ENCODE peak calls at places on chromosomes 16 and 17, in four cellular contexts. U, M, W and C are unnamed samples.

GRCh38 chr17:20300399-20301037 is 166.8 kb downstream of the LGALS9B start:
- DNase-seq in U (peak), M (peak), W (peak), C (no peak)

GRCh38 chr17:48804936-48805411 is 12.1 kb downstream of the TTLL6 start:
- DNase-seq in U (peak), M (no peak), W (no peak), C (peak)

GRCh38 chr16:69315486-69316311 is 4.5 kb downstream of the VPS4A start:
- DNase-seq in U (no peak), M (no peak), W (no peak), C (no peak)

GRCh38 chr16:22184615-22184968 is 21.5 kb upstream of the EEF2K start:
- DNase-seq in U (no peak), M (no peak), W (no peak), C (no peak)

GRCh38 chr17:2932946-2933345 is 130.5 kb downstream of the OR1D5 start:
- DNase-seq in U (no peak), M (no peak), W (no peak), C (no peak)

GRCh38 chr17:66807182-66807581 is 27.7 kb upstream of the CACNG5 start:
- DNase-seq in U (no peak), M (no peak), W (no peak), C (no peak)

GRCh38 chr17:79942591-79943353 is 92.9 kb downstream of the TBC1D16 start:
- DNase-seq in U (no peak), M (no peak), W (no peak), C (no peak)

GRCh38 chr17:39954876-39955275 is 7.9 kb upstream of the GSDMA start:
- DNase-seq in U (no peak), M (no peak), W (no peak), C (no peak)

GRCh38 chr16:2748757-2749455 is 3.5 kb upstream of the SRRM2 start:
- DNase-seq in U (no peak), M (no peak), W (no peak), C (no peak)

GRCh38 chr16:89598199-89598598 is 15.2 kb upstream of the DPEP1 start:
- DNase-seq in U (peak), M (no peak), W (peak), C (no peak)

GRCh38 chr17:31216053-31216751 is 80.8 kb downstream of the OMG start:
- DNase-seq in U (peak), M (peak), W (peak), C (no peak)

GRCh38 chr17:40903129-40903847 is 18.2 kb upstream of the KRT20 start:
- DNase-seq in U (peak), M (no peak), W (peak), C (no peak)

DNA sequence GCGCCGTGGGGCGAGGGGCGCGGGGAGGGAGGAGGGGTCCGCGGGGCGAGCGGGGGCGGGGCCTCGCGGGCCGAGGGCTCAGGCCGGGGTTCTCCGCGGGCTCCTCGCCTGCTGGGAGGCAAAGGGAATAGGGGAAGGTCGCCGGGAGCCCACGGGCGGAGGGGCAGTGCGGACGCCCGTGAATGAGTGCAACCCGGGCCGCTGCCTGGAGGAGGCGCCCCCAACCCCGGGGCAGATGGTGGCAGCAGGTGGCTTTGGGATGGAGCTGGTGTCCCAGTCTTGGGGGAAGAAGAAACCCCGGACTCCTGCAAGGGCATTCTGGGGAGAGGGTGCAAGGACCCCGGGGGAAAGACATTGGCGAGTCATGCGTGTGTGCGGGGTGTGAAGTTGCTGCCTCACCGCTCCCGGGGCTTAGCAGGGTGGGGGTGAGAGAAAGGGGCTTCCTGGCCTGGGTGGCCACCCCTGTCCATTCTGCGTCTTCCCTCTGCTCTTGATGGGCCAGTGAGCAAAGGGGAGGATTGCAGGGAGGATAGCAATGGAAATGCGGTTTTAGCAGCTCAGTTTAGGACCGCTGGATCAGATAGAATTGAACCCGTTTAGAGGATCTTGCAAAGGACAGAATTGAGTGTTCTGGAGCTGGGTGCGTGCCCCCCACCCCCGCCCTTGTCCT is 508 bp downstream of the KIAA0513 start:
- DNase-seq in U (no peak), M (no peak), W (no peak), C (no peak)
- TF ChIP-seq CTCF in U (no peak), M (peak), W (peak), C (no peak)

GRCh38 chr16:14202095-14202494 is 131.0 kb downstream of the MRTFB start:
- DNase-seq in U (no peak), M (no peak), W (no peak), C (no peak)

GRCh38 chr16:14199199-14199598 is 128.1 kb downstream of the MRTFB start:
- DNase-seq in U (no peak), M (no peak), W (no peak), C (no peak)

GRCh38 chr16:14205666-14206065 is 134.5 kb downstream of the MRTFB start:
- DNase-seq in U (no peak), M (no peak), W (no peak), C (no peak)

GRCh38 chr16:14199624-14200023 is 128.5 kb downstream of the MRTFB start:
- DNase-seq in U (peak), M (no peak), W (peak), C (no peak)

GRCh38 chr16:14202697-14203096 is 131.6 kb downstream of the MRTFB start:
- DNase-seq in U (peak), M (no peak), W (no peak), C (no peak)
- TF ChIP-seq CTCF in U (peak), M (peak), W (peak), C (peak)

DNA sequence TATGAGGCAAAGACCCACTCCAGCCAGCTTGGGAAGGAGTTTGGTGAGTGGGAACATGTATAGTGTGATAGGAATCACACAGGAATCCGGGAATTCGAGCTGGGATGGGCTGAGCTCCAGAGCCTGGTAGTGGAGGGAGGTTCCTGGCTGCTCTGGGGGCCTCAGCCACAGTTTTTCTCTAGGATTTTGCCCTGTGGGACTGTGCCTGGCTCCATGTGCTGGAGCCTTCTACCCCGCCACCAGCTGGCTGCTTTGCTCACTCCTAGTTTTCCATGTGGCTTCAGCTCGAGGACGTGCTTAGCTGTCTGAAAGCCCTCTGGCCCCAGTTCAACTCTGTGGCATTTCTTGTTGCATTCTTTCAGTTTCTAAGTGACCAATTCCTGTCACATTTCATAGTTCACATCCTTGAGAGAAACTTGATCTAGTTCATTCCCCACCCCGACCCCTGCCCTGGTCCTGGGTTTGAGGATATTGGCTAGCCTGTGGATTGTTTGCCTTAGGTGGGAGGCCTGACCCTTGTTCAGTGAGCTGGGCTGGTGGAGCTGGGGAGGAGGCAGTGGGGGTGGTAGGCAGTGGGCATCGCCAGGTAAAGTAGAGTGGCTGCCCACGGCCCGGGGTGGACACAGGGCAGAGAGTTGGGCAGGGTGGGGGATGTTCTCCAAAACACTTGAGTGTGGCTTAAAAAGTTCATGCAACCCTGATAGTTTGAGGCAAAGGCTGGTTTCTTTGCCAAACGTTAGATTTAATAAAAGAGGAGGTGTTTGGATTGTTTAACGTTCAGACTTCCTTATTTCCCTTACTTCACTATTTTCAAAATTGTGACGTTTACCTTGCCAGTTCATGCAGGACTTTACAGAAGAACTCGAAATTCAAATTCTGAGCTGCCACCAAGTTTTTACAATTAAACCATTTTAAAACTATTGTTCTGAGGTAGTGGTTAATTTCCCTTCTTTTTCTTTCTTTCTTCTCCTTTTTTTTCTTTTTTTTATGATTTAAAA is 5.2 kb downstream of the SEC14L1 start:
- DNase-seq in U (peak), M (no peak), W (peak), C (no peak)
- TF ChIP-seq CTCF in U (peak), M (peak), W (peak), C (no peak)

DNA sequence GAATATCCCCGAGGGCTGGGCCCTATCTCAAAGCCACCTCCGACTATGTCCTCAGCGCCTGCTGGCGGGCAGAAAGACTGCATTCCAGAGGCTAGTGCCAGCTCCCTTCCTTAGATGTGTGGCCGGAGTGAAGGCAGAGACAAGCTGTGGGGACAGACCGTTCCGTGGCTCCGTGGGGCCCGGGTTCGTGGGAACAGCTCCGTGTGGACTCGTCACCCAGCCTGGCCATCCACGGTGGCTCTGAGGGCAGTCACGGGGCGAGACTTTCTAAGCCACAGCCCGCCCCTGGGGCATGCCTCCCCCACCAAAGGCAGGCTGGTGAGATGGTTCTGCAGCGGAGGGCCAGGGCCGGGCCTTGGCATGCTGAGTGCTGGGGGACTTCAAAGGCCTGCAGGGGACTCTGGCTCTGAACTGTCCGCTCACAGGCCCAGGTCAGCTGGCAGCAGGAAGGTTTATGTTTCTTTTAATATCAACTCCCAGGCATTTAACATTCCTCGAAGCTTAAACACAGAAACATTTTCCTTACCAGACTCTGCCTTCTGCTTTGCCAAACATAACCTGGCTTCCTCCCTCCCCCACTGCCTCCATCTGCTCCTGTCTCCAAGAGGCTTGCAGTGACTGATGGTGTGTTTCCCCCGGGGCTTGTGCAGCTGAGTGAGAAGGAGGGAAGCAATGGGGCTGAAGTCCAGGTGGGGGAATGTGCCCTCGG is 50.4 kb downstream of the TIMM22 start:
- DNase-seq in U (peak), M (peak), W (no peak), C (no peak)
- TF ChIP-seq CTCF in U (no peak), M (no peak), W (no peak), C (no peak)

GRCh38 chr17:27748360-27748825 is 51.9 kb downstream of the NOS2 start:
- DNase-seq in U (no peak), M (no peak), W (no peak), C (no peak)
- TF ChIP-seq CTCF in U (no peak), M (no peak), W (no peak), C (no peak)

DNA sequence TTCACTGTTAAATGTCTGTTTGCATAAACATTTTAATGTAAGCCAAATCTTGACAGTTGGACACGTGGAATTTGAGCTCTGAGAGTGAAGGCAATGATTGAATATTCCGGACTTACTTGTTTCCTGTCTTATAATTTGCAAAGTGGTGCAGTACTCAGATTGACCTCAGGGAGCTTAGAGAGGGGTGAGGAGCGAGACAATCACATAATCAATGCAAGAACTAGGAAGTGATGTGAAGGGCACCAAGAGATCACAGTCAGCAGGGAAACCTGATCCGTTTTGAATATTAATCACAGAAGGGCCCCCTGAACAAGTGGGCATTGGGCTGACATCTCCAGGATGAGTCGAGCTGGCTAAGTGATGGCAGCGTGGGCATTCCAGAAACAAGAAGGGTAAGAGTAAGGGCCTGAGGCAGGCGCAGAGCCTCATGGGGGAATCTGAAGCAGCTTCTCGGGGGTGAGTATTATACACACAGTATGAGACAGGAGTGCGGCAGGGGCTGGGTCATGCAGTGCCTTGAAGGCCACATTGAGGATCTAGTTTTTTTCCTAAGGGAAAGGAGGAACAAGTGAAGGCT is 26.1 kb downstream of the TEX2 start:
- DNase-seq in U (no peak), M (no peak), W (no peak), C (no peak)
- TF ChIP-seq CTCF in U (peak), M (peak), W (peak), C (no peak)

GRCh38 chr17:68511254-68511670 is 968 bp upstream of the PRKAR1A start:
- DNase-seq in U (peak), M (no peak), W (no peak), C (no peak)
- TF ChIP-seq CTCF in U (no peak), M (peak), W (peak), C (no peak)

DNA sequence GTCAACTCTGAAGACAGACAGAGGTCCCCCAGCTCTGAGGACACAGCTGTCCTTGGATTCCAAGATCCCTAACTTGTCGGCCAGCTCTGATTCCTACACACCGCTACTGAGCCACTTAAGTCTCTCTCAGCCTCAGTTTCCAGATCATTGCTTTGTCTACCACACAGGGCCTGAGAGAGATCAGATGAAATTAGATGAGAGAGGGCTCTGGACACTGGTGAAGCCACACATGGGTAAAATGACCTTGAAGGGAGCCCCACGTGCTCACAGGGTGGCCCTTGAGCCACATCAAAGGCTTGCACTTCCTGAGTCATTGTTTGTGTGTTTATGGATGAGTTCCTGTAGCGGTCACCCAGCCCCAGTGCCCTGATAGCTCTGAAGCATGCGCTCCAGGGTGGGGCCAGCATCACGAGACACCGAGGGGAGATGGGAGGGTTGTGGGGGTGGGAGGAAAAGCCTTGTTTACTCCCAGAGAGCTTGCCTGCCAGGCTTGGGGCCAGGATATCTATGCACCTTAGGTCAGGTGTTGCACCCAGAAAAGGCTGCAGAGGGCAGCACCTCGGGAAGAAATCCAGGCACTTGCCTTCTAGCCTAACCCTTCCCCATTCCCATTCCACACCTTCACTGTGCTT is 32.7 kb upstream of the SLC6A2 start:
- DNase-seq in U (no peak), M (no peak), W (no peak), C (no peak)
- TF ChIP-seq CTCF in U (no peak), M (peak), W (peak), C (no peak)

GRCh38 chr17:81100668-81101067 is 64.6 kb upstream of the PVALEF start:
- DNase-seq in U (no peak), M (no peak), W (no peak), C (no peak)

GRCh38 chr17:81103379-81103778 is 61.9 kb upstream of the PVALEF start:
- DNase-seq in U (no peak), M (no peak), W (no peak), C (no peak)

GRCh38 chr17:81102869-81103268 is 62.4 kb upstream of the PVALEF start:
- DNase-seq in U (no peak), M (no peak), W (no peak), C (no peak)

GRCh38 chr17:81102352-81102751 is 63.0 kb upstream of the PVALEF start:
- DNase-seq in U (no peak), M (no peak), W (no peak), C (no peak)

GRCh38 chr17:81101614-81102306 is 63.5 kb upstream of the PVALEF start:
- DNase-seq in U (peak), M (peak), W (peak), C (peak)
- TF ChIP-seq CTCF in U (peak), M (peak), W (peak), C (peak)